ENCODE peak calls at places on chromosomes 13 and 19, in nine cellular contexts. K, S, F, U, Y, C, H, R and N are unnamed samples.

GRCh38 chr19:50333737-50334617 is 4.8 kb upstream of the KCNC3 start:
- DNase-seq in U (peak; percentile 79), K (no peak), R (peak; percentile 92), S (peak; percentile 55), H (peak; percentile 33), F (no peak), C (no peak), Y (peak; percentile 86), N (no peak)

GRCh38 chr19:52670046-52670445 is 31.9 kb upstream of the ZNF83 start:
- DNase-seq in C (no peak), U (no peak), R (no peak), K (no peak), F (no peak), H (no peak), Y (no peak), S (peak; percentile 98), N (no peak)

GRCh38 chr13:37870895-37871550 is 1.5 kb upstream of the TRPC4 start:
- DNase-seq in H (no peak), R (no peak), C (peak; percentile 79), Y (no peak), U (no peak), S (peak; percentile 52), K (peak; percentile 77), F (peak; percentile 74), N (peak; percentile 72)

GRCh38 chr13:21823416-21823815 is 152.5 kb downstream of the FGF9 start:
- DNase-seq in H (no peak), R (no peak), Y (no peak), S (no peak), U (no peak), C (no peak), F (no peak), K (no peak), N (no peak)

GRCh38 chr13:110109140-110109783 is 197.7 kb downstream of the COL4A1 start:
- DNase-seq in F (no peak), C (no peak), Y (no peak), K (peak; percentile 35), S (no peak), H (no peak), R (no peak), U (no peak), N (no peak)

GRCh38 chr19:45075215-45076028 is 856 bp downstream of the ZNF296 start:
- DNase-seq in F (peak; percentile 53), H (peak; percentile 76), Y (peak; percentile 74), C (no peak), S (peak; percentile 77), U (peak; percentile 67), K (peak; percentile 39), R (peak; percentile 94), N (peak; percentile 33)

GRCh38 chr13:108283110-108283509 is 13.6 kb downstream of the TNFSF13B start:
- DNase-seq in F (peak; percentile 52), H (no peak), K (peak; percentile 48), U (no peak), C (peak; percentile 17), R (no peak), Y (no peak), S (no peak), N (peak; percentile 13)

GRCh38 chr13:111577429-111577828 is 257.0 kb downstream of the TEX29 start:
- DNase-seq in U (no peak), K (no peak), H (no peak), Y (no peak), S (no peak), R (no peak), F (no peak), C (no peak), N (no peak)

GRCh38 chr19:53357821-53358581 is 7.5 kb upstream of the ZNF525 start:
- DNase-seq in F (no peak), K (no peak), H (no peak), C (no peak), U (peak; percentile 15), Y (no peak), R (no peak), S (no peak), N (no peak)

GRCh38 chr19:56132316-56132822 is 8.7 kb upstream of the ZNF444 start:
- DNase-seq in S (no peak), F (peak; percentile 83), Y (no peak), U (no peak), R (no peak), H (no peak), K (peak; percentile 54), C (peak; percentile 66), N (peak; percentile 39)

GRCh38 chr19:9819590-9819898 is 665 bp upstream of the FBXL12 start:
- DNase-seq in H (no peak), Y (no peak), C (no peak), F (no peak), R (no peak), S (no peak), K (no peak), U (no peak), N (no peak)

GRCh38 chr13:73754727-73755292 is 379.4 kb downstream of the KLF12 start:
- DNase-seq in F (peak; percentile 76), U (no peak), R (no peak), Y (no peak), H (no peak), K (peak; percentile 70), C (peak; percentile 70), S (peak; percentile 70), N (peak; percentile 62)

GRCh38 chr13:45833663-45834062 is 17.9 kb downstream of the SIAH3 start:
- DNase-seq in F (peak; percentile 49), Y (peak; percentile 95), K (peak; percentile 40), H (no peak), U (peak; percentile 52), C (peak; percentile 7), R (no peak), S (peak; percentile 72), N (peak; percentile 67)

GRCh38 chr19:33240181-33240771 is 14.6 kb upstream of the SLC7A10 start:
- DNase-seq in F (no peak), R (no peak), Y (no peak), H (no peak), S (no peak), C (no peak), U (no peak), K (no peak), N (no peak)

GRCh38 chr13:112890316-112891131 is 78.5 kb upstream of the MCF2L start:
- DNase-seq in Y (no peak), H (no peak), F (no peak), K (no peak), U (no peak), C (no peak), S (no peak), R (no peak), N (no peak)

GRCh38 chr19:16074488-16075365 is 1.6 kb upstream of the TPM4 start:
- DNase-seq in F (no peak), U (no peak), K (no peak), H (no peak), S (no peak), Y (no peak), C (no peak), R (no peak), N (no peak)

GRCh38 chr19:12794196-12794921 is 3.1 kb downstream of the JUNB start:
- DNase-seq in Y (peak; percentile 61), F (peak; percentile 80), R (no peak), K (peak; percentile 57), C (peak; percentile 62), H (no peak), U (no peak), S (no peak), N (peak; percentile 42)

GRCh38 chr19:12797141-12797587 is 4.4 kb downstream of the PRDX2 start:
- DNase-seq in F (no peak), U (no peak), R (no peak), H (no peak), K (no peak), Y (peak; percentile 54), S (no peak), C (no peak), N (no peak)

GRCh38 chr19:12794936-12795335 is 3.6 kb downstream of the JUNB start:
- DNase-seq in U (no peak), C (peak; percentile 29), R (no peak), H (no peak), Y (peak; percentile 78), K (no peak), S (no peak), F (peak; percentile 59), N (no peak)

GRCh38 chr19:12793290-12794195 is 2.3 kb downstream of the JUNB start:
- DNase-seq in K (peak; percentile 92), Y (peak; percentile 97), H (peak; percentile 89), S (peak; percentile 96), C (peak; percentile 92), R (peak; percentile 99), F (peak; percentile 97), U (peak; percentile 94), N (peak; percentile 92)

DNA sequence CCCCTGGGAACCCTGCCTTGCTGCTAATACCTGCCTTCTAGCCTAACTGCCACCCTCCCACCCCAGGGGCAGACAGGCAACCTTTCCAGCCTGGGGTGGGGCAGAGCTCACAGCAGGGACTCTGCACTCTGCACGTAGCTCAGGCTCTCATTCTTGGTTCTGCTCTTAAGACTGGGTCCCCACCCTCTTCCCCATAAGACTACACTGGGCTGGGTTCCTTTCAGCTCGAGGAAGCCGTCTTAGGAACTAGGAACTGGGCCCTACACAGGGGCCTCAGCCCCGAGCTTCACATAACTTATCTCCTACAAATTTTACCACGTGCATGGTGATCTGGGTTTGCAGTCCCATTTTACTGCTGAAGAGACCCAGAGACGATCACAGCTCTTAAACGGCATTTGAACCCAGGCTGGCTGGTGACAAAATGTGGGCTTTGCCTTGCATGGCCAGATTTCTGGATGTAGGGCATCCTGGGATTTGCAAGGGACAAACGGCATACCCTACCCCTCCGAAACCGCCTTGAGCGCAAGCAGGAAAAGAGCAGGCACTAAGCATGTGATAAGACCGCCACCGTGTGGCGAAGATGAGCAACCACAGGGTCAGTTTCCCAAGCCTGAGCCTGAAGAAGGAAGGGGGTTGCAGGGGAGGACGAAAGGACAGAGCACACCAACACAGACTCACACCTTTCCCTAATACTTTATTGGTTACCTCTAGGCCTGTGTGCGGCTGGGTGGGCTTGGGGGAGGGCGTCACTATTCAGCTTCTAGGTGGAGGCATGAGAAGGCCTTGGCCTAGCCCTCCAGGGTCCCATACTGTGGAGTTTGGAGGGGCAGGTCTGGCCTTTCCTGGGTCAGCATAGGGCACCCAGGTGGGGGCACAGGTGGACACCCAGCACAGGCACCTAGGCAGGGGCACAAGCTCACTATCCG is 5.1 kb downstream of the JUNB start:
- DNase-seq in R (peak; percentile 94), C (peak; percentile 81), H (no peak), Y (peak; percentile 91), S (peak; percentile 78), K (peak; percentile 78), U (peak; percentile 78), F (peak; percentile 88), N (peak; percentile 72)
- TF ChIP-seq CTCF in R (no peak), C (peak; percentile 98), H (peak; percentile 97), Y (peak; percentile 99), S (peak; percentile 97), K (peak; percentile 99), U (peak; percentile 94), F (peak; percentile 91), N (peak; percentile 95)

GRCh38 chr13:30668305-30668704 is 50.6 kb downstream of the USPL1 start:
- DNase-seq in Y (no peak), R (no peak), C (no peak), S (no peak), U (no peak), H (no peak), F (no peak), K (no peak), N (no peak)
- H3K4me3 ChIP-seq in Y (no peak overlapping the region), R (no peak overlapping the region), C (no peak overlapping the region), S (no peak overlapping the region), U (no peak overlapping the region), H (no peak overlapping the region), F (no peak overlapping the region), K (no peak overlapping the region), N (no peak overlapping the region)

GRCh38 chr19:34556500-34556899 is 74.9 kb downstream of the WTIP start:
- DNase-seq in H (no peak), C (no peak), S (no peak), U (no peak), K (peak; percentile 77), F (peak; percentile 54), R (no peak), Y (no peak), N (peak; percentile 25)
- TF ChIP-seq CTCF in H (no peak), C (peak; percentile 27), S (no peak), U (peak; percentile 34), K (peak; percentile 36), F (peak; percentile 48), R (no peak), Y (peak; percentile 23), N (peak; percentile 35)

GRCh38 chr19:5837768-5838364 is 1.6 kb downstream of the FUT6 start:
- DNase-seq in S (no peak), R (no peak), Y (no peak), F (no peak), C (no peak), U (no peak), H (no peak), K (no peak), N (no peak)
- H3K4me3 ChIP-seq in S (no peak overlapping the region), R (no peak overlapping the region), Y (no peak overlapping the region), F (no peak overlapping the region), C (no peak overlapping the region), U (no peak overlapping the region), H (no peak overlapping the region), K (no peak overlapping the region), N (no peak overlapping the region)